ENCODE peak calls at places on chromosomes 13 and 19, in five cellular contexts. W, D, B, V and T are unnamed samples.

GRCh38 chr19:35327642-35328041 is 1.3 kb upstream of the CD22 start:
- DNase-seq in V (no peak), B (no peak), W (no peak), D (no peak), T (no peak)

GRCh38 chr13:21670006-21670882 is 629 bp upstream of the FGF9 start:
- DNase-seq in B (no peak), D (peak), W (peak), V (peak), T (no peak)

GRCh38 chr19:18496167-18496979 is 25.5 kb downstream of the ELL start:
- DNase-seq in W (no peak), D (no peak), B (peak), V (peak), T (no peak)

GRCh38 chr13:111659236-111659635 is 338.8 kb downstream of the TEX29 start:
- DNase-seq in D (no peak), V (no peak), B (no peak), W (no peak), T (no peak)

GRCh38 chr19:47863514-47863936 is 4.5 kb downstream of the TPRX2 start:
- DNase-seq in W (peak), B (no peak), V (peak), D (peak), T (peak)

GRCh38 chr13:35468195-35468594 is 8.3 kb downstream of the MAB21L1 start:
- DNase-seq in D (no peak), W (no peak), B (no peak), V (peak), T (no peak)

GRCh38 chr13:76522083-76522755 is 364.0 kb downstream of the KCTD12 start:
- DNase-seq in V (no peak), D (no peak), B (no peak), W (no peak), T (no peak)

GRCh38 chr13:71870036-71870435 is 3.0 kb upstream of the DACH1 start:
- DNase-seq in V (no peak), D (no peak), W (peak), B (no peak), T (no peak)

GRCh38 chr13:110341445-110342247 is 34.6 kb downstream of the COL4A2 start:
- DNase-seq in V (peak), D (peak), W (no peak), B (no peak), T (no peak)

GRCh38 chr19:33388231-33388816 is 14.8 kb downstream of the CEBPG start:
- DNase-seq in D (no peak), W (no peak), V (no peak), B (no peak), T (no peak)

GRCh38 chr19:44050740-44051653 is 839 bp upstream of the ZNF223 start:
- DNase-seq in D (no peak), W (no peak), V (peak), B (no peak), T (no peak)

GRCh38 chr19:48965806-48966540 is 864 bp downstream of the FTL start:
- DNase-seq in B (peak), V (peak), W (peak), D (peak), T (no peak)

GRCh38 chr13:29791997-29792775 is 58.2 kb downstream of the UBL3 start:
- DNase-seq in D (no peak), V (peak), B (no peak), W (no peak), T (peak)

GRCh38 chr19:49911381-49912145 is 14.9 kb upstream of the IL4I1 start:
- DNase-seq in B (peak), W (no peak), D (no peak), V (peak), T (no peak)

GRCh38 chr13:20301391-20302071 is 69.4 kb upstream of the GJB6 start:
- DNase-seq in V (no peak), D (no peak), B (no peak), W (peak), T (no peak)

GRCh38 chr13:79966502-79966901 is 374.4 kb downstream of the SPRY2 start:
- DNase-seq in V (peak), D (no peak), B (no peak), W (no peak), T (no peak)

GRCh38 chr19:45668342-45668871 is 386 bp downstream of the GIPR start:
- DNase-seq in V (no peak), D (no peak), B (no peak), W (no peak), T (no peak)

GRCh38 chr13:25473864-25474263 is 102.1 kb downstream of the ATP8A2 start:
- DNase-seq in B (no peak), D (no peak), W (no peak), V (no peak), T (no peak)

GRCh38 chr13:25466880-25467279 is 95.1 kb downstream of the ATP8A2 start:
- DNase-seq in D (no peak), V (no peak), W (no peak), B (no peak), T (no peak)

GRCh38 chr13:25469179-25469545 is 97.4 kb downstream of the ATP8A2 start:
- DNase-seq in D (no peak), W (no peak), B (no peak), V (no peak), T (no peak)

GRCh38 chr13:25463496-25463895 is 91.7 kb downstream of the ATP8A2 start:
- DNase-seq in W (no peak), V (peak), B (no peak), D (no peak), T (no peak)

DNA sequence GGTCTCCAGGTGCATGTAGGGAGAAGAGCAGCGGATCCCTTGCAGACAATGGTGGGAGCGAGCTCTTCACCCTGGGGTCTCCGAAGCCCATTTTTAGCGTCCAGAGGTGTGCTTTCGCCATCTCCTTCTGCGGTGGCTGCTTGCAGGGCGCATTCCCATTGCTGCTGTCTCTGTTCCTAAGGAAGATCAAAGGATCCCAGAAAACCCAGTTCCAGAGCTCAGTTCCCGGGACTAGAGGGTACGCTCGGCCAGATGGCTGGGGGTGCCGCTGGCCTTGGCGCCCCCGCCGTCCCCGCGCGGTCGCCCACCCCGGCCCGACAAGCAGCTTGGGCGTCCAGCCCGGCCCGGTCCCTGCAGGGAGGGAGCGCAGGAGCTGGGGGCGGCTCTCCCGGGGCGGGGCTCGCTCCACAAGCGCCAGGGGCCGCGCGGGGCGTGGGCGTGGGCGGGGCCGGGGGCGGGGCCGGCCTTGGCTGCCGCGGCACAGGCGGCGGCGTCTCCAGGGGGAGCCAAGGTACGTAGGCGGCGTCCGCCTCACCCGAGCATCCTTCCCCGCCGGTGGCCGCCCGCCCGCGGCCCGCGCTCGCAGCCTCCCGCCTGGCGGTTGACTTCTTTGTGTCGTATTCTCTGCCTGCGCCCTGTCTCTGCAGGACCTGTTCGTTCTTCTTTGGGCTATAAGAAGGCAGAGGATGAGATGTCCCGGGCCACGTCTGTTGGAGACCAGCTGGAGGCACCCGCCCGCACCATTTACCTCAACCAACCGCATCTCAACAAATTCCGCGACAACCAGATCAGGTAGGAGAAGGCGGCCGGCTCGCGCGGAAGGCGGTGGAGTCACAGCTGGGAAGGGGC is 96.8 kb downstream of the ATP8A2 start:
- DNase-seq in D (no peak), V (no peak), W (peak), B (no peak), T (no peak)
- TF ChIP-seq CTCF in D (no peak), V (no peak), W (no peak), B (no peak), T (no peak)

GRCh38 chr19:887072-887471 is 5.9 kb downstream of the MED16 start:
- DNase-seq in V (peak), D (no peak), W (peak), B (no peak), T (peak)

GRCh38 chr19:890831-891230 is 2.2 kb downstream of the MED16 start:
- DNase-seq in D (no peak), B (no peak), V (no peak), W (no peak), T (no peak)

GRCh38 chr19:889662-890295 is 3.2 kb downstream of the MED16 start:
- DNase-seq in B (no peak), D (no peak), V (no peak), W (no peak), T (no peak)

GRCh38 chr19:887599-887998 is 5.4 kb downstream of the MED16 start:
- DNase-seq in V (no peak), W (no peak), D (no peak), B (no peak), T (no peak)

GRCh38 chr19:888615-889385 is 4.2 kb downstream of the MED16 start:
- DNase-seq in B (no peak), D (no peak), V (no peak), W (no peak), T (no peak)
- TF ChIP-seq CTCF in B (no peak), D (no peak), V (no peak), W (no peak), T (no peak)

DNA sequence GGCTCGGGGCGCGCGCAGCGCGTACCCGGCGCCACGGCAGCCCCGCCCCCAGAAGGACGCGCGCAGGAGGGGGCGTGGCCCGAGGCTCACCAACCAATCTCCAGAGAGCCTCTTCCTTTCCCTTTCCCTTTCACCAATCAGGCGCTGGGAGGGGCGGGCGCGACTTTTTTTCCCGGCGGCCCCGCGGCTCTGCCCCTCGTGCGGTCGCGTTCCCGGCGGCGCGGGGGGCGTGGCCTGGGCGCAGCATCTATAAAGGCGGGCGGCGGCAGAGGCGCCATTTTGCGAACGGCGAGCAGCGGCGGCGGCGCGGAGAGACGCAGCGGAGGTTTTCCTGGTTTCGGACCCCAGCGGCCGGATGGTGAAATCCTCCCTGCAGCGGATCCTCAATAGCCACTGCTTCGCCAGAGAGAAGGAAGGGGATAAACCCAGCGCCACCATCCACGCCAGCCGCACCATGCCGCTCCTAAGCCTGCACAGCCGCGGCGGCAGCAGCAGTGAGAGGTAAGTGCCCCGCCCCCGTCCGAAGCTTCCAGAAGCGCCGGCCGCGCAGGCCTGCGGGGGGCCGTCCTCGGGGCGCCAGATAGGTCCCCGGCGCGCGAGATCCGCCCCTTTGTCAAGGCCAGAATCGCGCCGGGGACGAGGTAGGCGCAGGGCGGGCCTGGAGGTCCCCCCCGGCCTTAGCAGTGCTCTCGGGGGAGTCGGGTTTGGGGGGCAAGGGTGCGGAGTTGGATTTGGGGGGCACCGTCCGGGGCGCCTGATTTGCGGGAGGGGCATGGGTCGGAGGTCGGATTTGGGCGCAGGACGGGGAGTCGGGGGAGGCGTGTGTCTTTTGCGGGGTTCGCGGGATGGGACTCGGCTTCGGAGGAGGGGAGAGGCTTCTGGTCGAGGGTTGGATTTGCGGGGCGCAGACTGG is 12.5 kb downstream of the PEAK3 start:
- DNase-seq in V (peak), W (peak), D (peak), B (peak), T (peak)
- TF ChIP-seq CTCF in V (no peak), W (no peak), D (peak), B (no peak), T (no peak)

GRCh38 chr19:10295305-10295846 is 5.6 kb downstream of the ICAM5 start:
- DNase-seq in V (no peak), W (peak), D (no peak), B (peak), T (no peak)
- TF ChIP-seq CTCF in V (peak), W (no peak), D (no peak), B (peak), T (no peak)

GRCh38 chr19:58091251-58091995 is 6.6 kb downstream of the ZSCAN18 start:
- DNase-seq in W (no peak), D (no peak), V (no peak), B (no peak), T (no peak)
- TF ChIP-seq CTCF in W (no peak), D (no peak), V (no peak), B (no peak), T (no peak)

GRCh38 chr13:32315255-32316029 is at the start of the genes BRCA2 and ZAR1L:
- DNase-seq in V (peak), B (peak), W (peak), D (peak), T (peak)
- TF ChIP-seq CTCF in V (no peak), B (no peak), W (no peak), D (no peak), T (no peak)

GRCh38 chr13:60260440-60260839 is 96.7 kb upstream of the DIAPH3 start:
- DNase-seq in D (no peak), V (no peak), B (no peak), W (no peak), T (no peak)
- TF ChIP-seq CTCF in D (no peak), V (no peak), B (no peak), W (no peak), T (no peak)

GRCh38 chr19:39671739-39672363 is 16.1 kb downstream of the LGALS16 start:
- DNase-seq in V (peak), W (peak), B (no peak), D (no peak), T (peak)
- TF ChIP-seq CTCF in V (peak), W (peak), B (peak), D (no peak), T (peak)

GRCh38 chr13:40484101-40484800 is 182.2 kb downstream of the FOXO1 start:
- DNase-seq in B (no peak), W (no peak), V (no peak), D (no peak), T (no peak)

GRCh38 chr13:40480915-40481525 is 185.4 kb downstream of the FOXO1 start:
- DNase-seq in D (no peak), W (no peak), B (no peak), V (no peak), T (no peak)

GRCh38 chr13:40485611-40486517 is 180.6 kb downstream of the FOXO1 start:
- DNase-seq in D (no peak), W (no peak), V (no peak), B (no peak), T (no peak)

GRCh38 chr13:40484981-40485380 is 181.5 kb downstream of the FOXO1 start:
- DNase-seq in V (no peak), B (no peak), W (no peak), D (no peak), T (no peak)

DNA sequence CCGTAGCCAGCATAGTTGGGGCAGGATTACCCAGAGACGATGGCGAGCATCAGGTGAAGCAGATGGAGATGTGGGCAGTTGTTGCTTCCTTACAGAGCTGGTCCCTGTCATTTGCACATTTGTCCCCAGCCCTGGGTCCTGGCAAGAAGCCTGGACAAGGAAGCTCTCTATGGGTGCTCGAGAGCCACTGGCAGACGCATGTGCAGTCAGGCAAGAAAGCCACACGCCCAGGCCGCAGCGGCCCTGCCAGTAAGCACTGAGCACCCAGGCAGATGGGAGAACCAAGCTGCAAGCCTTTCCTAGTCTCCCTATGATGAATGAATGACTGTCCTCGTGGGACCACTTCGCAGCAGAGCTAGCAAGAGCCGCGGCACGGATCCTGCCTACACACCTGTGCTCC is 182.8 kb downstream of the FOXO1 start:
- DNase-seq in W (no peak), D (no peak), V (no peak), B (no peak), T (no peak)
- TF ChIP-seq CTCF in W (no peak), D (no peak), V (no peak), B (no peak), T (no peak)

GRCh38 chr19:3146677-3147100 is 10.9 kb downstream of the GNA15 start:
- DNase-seq in B (no peak), V (no peak), W (peak), D (no peak), T (no peak)
- TF ChIP-seq CTCF in B (peak), V (peak), W (peak), D (no peak), T (peak)